ENCODE peak calls at places on chromosomes 3 and 15, in seven cellular contexts. Z is NCI-H2171 treated with DMSO at 0.1 percent for 48 hours; W is stimulated activated CD8-positive, alpha-beta memory T cell treated with anti-CD3 and anti-CD28 coated beads, Interleukin-15, amount 100 ng/mL, for 4 hours; L is NCI-H1417; Y is iris pigment epithelial cell; O is M059J; I is GM23248. T is an unnamed sample.

GRCh38 chr15:71294636-71295241 is 179.5 kb downstream of the THSD4 start:
- DNase-seq in I (peak), W (no peak), Z (no peak), L (no peak), Y (peak), O (peak), T (no peak)

GRCh38 chr3:118802325-118803095 is 232.1 kb downstream of the IGSF11 start:
- DNase-seq in O (no peak), L (no peak), W (no peak), Y (no peak), I (no peak), Z (no peak), T (no peak)

GRCh38 chr3:148697311-148698189 is at the start of gene AGTR1:
- DNase-seq in Y (peak), L (no peak), Z (no peak), I (peak), O (no peak), W (no peak), T (no peak)

GRCh38 chr15:67107014-67107812 is 41.8 kb downstream of the SMAD3 start:
- DNase-seq in Y (peak), Z (peak), I (peak), O (peak), W (no peak), L (no peak), T (no peak)

GRCh38 chr3:45350643-45351042 is 37.7 kb upstream of the LARS2 start:
- DNase-seq in O (no peak), I (no peak), Y (no peak), L (no peak), W (no peak), Z (no peak), T (no peak)

GRCh38 chr15:43390723-43391122 is 19.8 kb downstream of the TUBGCP4 start:
- DNase-seq in I (peak), L (no peak), W (no peak), Z (no peak), Y (peak), O (peak), T (no peak)

GRCh38 chr15:40925863-40926658 is 3.1 kb upstream of the DLL4 start:
- DNase-seq in L (peak), O (no peak), Y (peak), W (no peak), Z (peak), I (peak), T (no peak)

GRCh38 chr3:22729981-22730380 is 473.1 kb upstream of the UBE2E2 start:
- DNase-seq in L (no peak), O (no peak), Y (peak), Z (no peak), W (no peak), I (no peak), T (no peak)

GRCh38 chr15:35738370-35738769 is 192.4 kb upstream of the DPH6 start:
- DNase-seq in L (no peak), O (peak), Z (no peak), I (peak), Y (peak), W (no peak), T (no peak)

GRCh38 chr15:98955331-98955730 is 52.3 kb downstream of the PGPEP1L start:
- DNase-seq in Z (no peak), I (peak), O (no peak), Y (no peak), L (no peak), W (no peak), T (no peak)

GRCh38 chr3:39637807-39638206 is 170.3 kb downstream of the MOBP start:
- DNase-seq in Z (peak), O (peak), W (no peak), Y (peak), L (no peak), I (peak), T (no peak)

GRCh38 chr15:98724017-98724416 is 75.7 kb downstream of the IGF1R start:
- DNase-seq in I (no peak), Y (no peak), W (no peak), L (no peak), O (no peak), Z (no peak), T (no peak)

GRCh38 chr3:165614332-165614731 is 222.9 kb downstream of the BCHE start:
- DNase-seq in Y (no peak), W (no peak), O (no peak), L (no peak), I (no peak), Z (no peak), T (no peak)

GRCh38 chr15:58070801-58071418 is 5.4 kb upstream of the ALDH1A2 start:
- DNase-seq in I (peak), Z (peak), L (peak), O (peak), Y (peak), W (no peak), T (no peak)

GRCh38 chr3:69282191-69282590 is 103.7 kb downstream of the FRMD4B start:
- DNase-seq in I (no peak), L (no peak), Y (no peak), Z (no peak), W (peak), O (no peak), T (no peak)

GRCh38 chr3:177694316-177694715 is 497.0 kb upstream of the TBL1XR1 start:
- DNase-seq in Y (peak), O (peak), W (no peak), I (peak), L (no peak), Z (peak), T (no peak)

GRCh38 chr15:62569460-62570404 is 404.6 kb upstream of the C2CD4B start:
- DNase-seq in L (peak), W (no peak), Y (peak), Z (peak), I (peak), O (peak), T (no peak)

GRCh38 chr3:127787071-127787490 is 35.2 kb downstream of the MGLL start:
- DNase-seq in Y (no peak), I (peak), W (no peak), O (no peak), L (no peak), Z (no peak), T (no peak)

GRCh38 chr3:151443583-151443982 is 17.3 kb downstream of the IGSF10 start:
- DNase-seq in W (no peak), O (peak), Z (no peak), I (peak), L (no peak), Y (peak), T (no peak)

GRCh38 chr3:152961323-152961722 is 126.4 kb downstream of the P2RY1 start:
- DNase-seq in Y (peak), I (peak), Z (no peak), L (peak), W (no peak), O (peak), T (no peak)

GRCh38 chr15:79257454-79257853 is 25.1 kb upstream of the ANKRD34C start:
- DNase-seq in I (no peak), Z (peak), O (no peak), L (no peak), W (no peak), Y (no peak), T (no peak)

GRCh38 chr3:176916777-176917176 is 280.5 kb downstream of the TBL1XR1 start:
- DNase-seq in I (no peak), W (no peak), Y (no peak), L (peak), O (no peak), Z (no peak), T (no peak)

GRCh38 chr15:47987908-47988532 is 132.8 kb upstream of the SLC24A5 start:
- DNase-seq in Z (peak), Y (peak), O (peak), W (no peak), L (peak), I (peak), T (no peak)

GRCh38 chr3:107425033-107425432 is 47.8 kb downstream of the CCDC54 start:
- DNase-seq in O (no peak), L (no peak), W (no peak), Z (no peak), Y (no peak), I (no peak), T (no peak)

GRCh38 chr15:63494406-63494805 is 10.0 kb upstream of the USP3 start:
- DNase-seq in Z (no peak), O (peak), I (no peak), Y (no peak), W (no peak), L (no peak), T (no peak)

GRCh38 chr3:65787340-65787739 is 251.4 kb downstream of the MAGI1 start:
- DNase-seq in Y (no peak), I (no peak), Z (peak), W (no peak), L (no peak), O (no peak), T (no peak)

GRCh38 chr3:69121513-69121912 is 882 bp downstream of the LMOD3 start:
- DNase-seq in O (no peak), I (no peak), Y (no peak), L (no peak), W (no peak), Z (no peak), T (no peak)

GRCh38 chr3:46668591-46668990 is 24.9 kb downstream of the ALS2CL start:
- DNase-seq in I (no peak), O (no peak), Y (no peak), L (no peak), Z (no peak), W (no peak), T (no peak)

GRCh38 chr3:172622916-172623700 is 87.8 kb downstream of the NCEH1 start:
- DNase-seq in L (no peak), Y (peak), W (no peak), Z (peak), I (peak), O (peak), T (no peak)

GRCh38 chr3:70247955-70248354 is 64.5 kb downstream of the MDFIC2 start:
- DNase-seq in Y (peak), Z (no peak), O (no peak), W (no peak), I (no peak), L (no peak), T (no peak)

GRCh38 chr15:99213187-99213811 is 36.1 kb downstream of the TTC23 start:
- DNase-seq in W (peak), O (peak), Y (peak), L (peak), I (peak), Z (peak), T (no peak)

GRCh38 chr15:76376816-76377215 is 40.2 kb downstream of the ISL2 start:
- DNase-seq in O (no peak), Z (no peak), Y (no peak), W (no peak), L (no peak), I (no peak), T (no peak)

GRCh38 chr3:115885621-115886020 is 262.3 kb downstream of the GAP43 start:
- DNase-seq in Z (no peak), O (peak), W (no peak), Y (peak), L (no peak), I (peak), T (no peak)

GRCh38 chr3:56916697-56917336 is 115.1 kb upstream of the ARHGEF3 start:
- DNase-seq in O (no peak), I (no peak), W (no peak), Z (no peak), Y (no peak), L (no peak), T (no peak)

GRCh38 chr3:191334359-191334893 is 4.1 kb upstream of the UTS2B start:
- DNase-seq in I (no peak), Z (no peak), W (no peak), L (no peak), Y (no peak), O (peak), T (no peak)

GRCh38 chr15:78672285-78673003 is 31.4 kb upstream of the CHRNB4 start:
- DNase-seq in L (no peak), O (no peak), W (no peak), I (no peak), Z (no peak), Y (no peak), T (no peak)

GRCh38 chr15:66701422-66702034 is 508 bp upstream of the SMAD6 start:
- DNase-seq in O (no peak), Y (peak), W (no peak), I (peak), Z (peak), L (peak), T (no peak)

GRCh38 chr3:31219131-31219843 is 313.4 kb upstream of the STT3B start:
- DNase-seq in I (peak), W (no peak), Y (peak), O (peak), Z (no peak), L (no peak), T (no peak)

GRCh38 chr3:9727041-9727595 is 4.4 kb upstream of the BRPF1 start:
- DNase-seq in W (no peak), L (no peak), Y (no peak), O (no peak), I (peak), Z (peak), T (no peak)

T was measured in cortex of kidney.